ENCODE peak calls at places on chromosomes 4 and X, in six cellular contexts. O, Y, S, A, G and P are unnamed samples.

GRCh38 chr4:152106113-152106763 is 345.4 kb upstream of the GATB start:
- DNase-seq in O (no peak), Y (no peak), S (no peak), A (peak; percentile 66), G (peak; percentile 74), P (peak; percentile 51)

GRCh38 chr4:27357283-27357682 is 496.6 kb downstream of the STIM2 start:
- DNase-seq in O (no peak), Y (no peak), S (no peak), A (no peak), G (no peak), P (no peak)

GRCh38 chr4:165502919-165503907 is 124.4 kb downstream of the CPE start:
- DNase-seq in O (no peak), Y (no peak), S (no peak), A (no peak), G (no peak), P (no peak)

GRCh38 chr4:176789955-176790354 is 2.8 kb downstream of the VEGFC start:
- DNase-seq in O (no peak), Y (no peak), S (no peak), A (no peak), G (no peak), P (no peak)

GRCh38 chrX:69069876-69070275 is 95.4 kb downstream of the PJA1 start:
- DNase-seq in O (no peak), Y (no peak), S (no peak), A (no peak), G (no peak), P (no peak)

GRCh38 chrX:40095588-40096394 is 2.0 kb downstream of the BCOR start:
- DNase-seq in O (no peak), Y (no peak), S (peak; percentile 59), A (no peak), G (no peak), P (peak; percentile 68)

GRCh38 chr4:150854600-150854999 is 160.5 kb downstream of the LRBA start:
- DNase-seq in O (no peak), Y (no peak), S (no peak), A (no peak), G (no peak), P (no peak)

GRCh38 chr4:15303052-15303641 is 124.7 kb upstream of the C1QTNF7 start:
- DNase-seq in O (no peak), Y (no peak), S (no peak), A (peak; percentile 20), G (no peak), P (no peak)

GRCh38 chr4:85724801-85725548 is 250.0 kb downstream of the ARHGAP24 start:
- DNase-seq in O (no peak), Y (no peak), S (no peak), A (no peak), G (no peak), P (no peak)

GRCh38 chr4:156536661-156537060 is 434.9 kb downstream of the PDGFC start:
- DNase-seq in O (no peak), Y (no peak), S (no peak), A (no peak), G (no peak), P (no peak)

GRCh38 chr4:48755287-48755686 is 24.8 kb downstream of the FRYL start:
- DNase-seq in O (no peak), Y (no peak), S (no peak), A (no peak), G (no peak), P (no peak)

GRCh38 chr4:40246547-40246900 is 49.7 kb downstream of the RHOH start:
- DNase-seq in O (no peak), Y (no peak), S (no peak), A (no peak), G (no peak), P (no peak)

GRCh38 chr4:40241026-40241425 is 44.2 kb downstream of the RHOH start:
- DNase-seq in O (no peak), Y (no peak), S (no peak), A (no peak), G (no peak), P (no peak)

GRCh38 chr4:40241936-40242590 is 45.2 kb downstream of the RHOH start:
- DNase-seq in O (no peak), Y (no peak), S (no peak), A (no peak), G (no peak), P (no peak)

GRCh38 chr4:40245794-40246546 is 49.1 kb downstream of the RHOH start:
- DNase-seq in O (no peak), Y (no peak), S (no peak), A (no peak), G (no peak), P (no peak)

GRCh38 chr4:40243390-40243948 is 46.6 kb downstream of the RHOH start:
- DNase-seq in O (no peak), Y (no peak), S (no peak), A (no peak), G (no peak), P (no peak)
- H3K4me1 ChIP-seq in O (peaks cover 97% of the 10 kb centered on the region), Y (peaks cover 95% of the 10 kb centered on the region), S (no peaks in the 10 kb centered on the region), A (no peaks in the 10 kb centered on the region), G (no peaks in the 10 kb centered on the region), P (no peaks in the 10 kb centered on the region)

DNA sequence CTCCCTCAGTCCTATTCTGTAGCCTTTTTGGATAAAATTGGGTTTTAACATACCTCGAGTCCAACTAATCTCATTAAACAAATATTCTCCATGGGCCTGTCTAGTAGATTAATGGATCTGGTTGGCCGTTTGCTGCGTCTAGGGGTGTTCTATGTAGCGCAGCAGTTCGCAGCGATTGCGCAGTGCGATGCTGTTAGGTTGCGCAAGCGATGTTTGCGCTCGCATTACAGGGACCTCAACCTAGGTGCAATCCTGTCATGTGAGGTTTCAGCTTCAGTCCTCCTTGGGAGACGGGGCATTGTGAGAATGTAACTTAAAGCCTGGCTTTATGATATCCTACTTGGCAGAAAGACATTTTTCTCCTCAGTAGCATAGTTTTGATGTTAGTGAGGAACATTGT is 14.0 kb downstream of the OGT start:
- DNase-seq in O (no peak), Y (no peak), S (no peak), A (no peak), G (no peak), P (no peak)
- H3K36me3 ChIP-seq in O (peaks cover 39% of the 10 kb centered on the region), Y (peaks cover 40% of the 10 kb centered on the region), S (peaks cover 22% of the 10 kb centered on the region), A (no peaks in the 10 kb centered on the region), G (peaks cover 69% of the 10 kb centered on the region), P (no peaks in the 10 kb centered on the region)

GRCh38 chr4:189861101-189861500 is 79.6 kb upstream of the FRG1 start:
- DNase-seq in O (no peak), Y (no peak), S (no peak), A (no peak), G (no peak), P (no peak)

GRCh38 chr4:189858445-189858844 is 82.2 kb upstream of the FRG1 start:
- DNase-seq in O (no peak), Y (no peak), S (no peak), A (no peak), G (no peak), P (no peak)
- H3K9me3 ChIP-seq in O (no peaks in the 10 kb centered on the region), Y (no peaks in the 10 kb centered on the region), S (no peaks in the 10 kb centered on the region), A (no peaks in the 10 kb centered on the region), G (no peaks in the 10 kb centered on the region), P (no peaks in the 10 kb centered on the region)

GRCh38 chr4:87054900-87055299 is 120.1 kb downstream of the AFF1 start:
- DNase-seq in O (no peak), Y (no peak), S (no peak), A (no peak), G (no peak), P (no peak)
- H3K4me1 ChIP-seq in O (peaks cover 57% of the 10 kb centered on the region), Y (no peaks in the 10 kb centered on the region), S (no peaks in the 10 kb centered on the region), A (peaks cover 41% of the 10 kb centered on the region), G (peaks cover 87% of the 10 kb centered on the region), P (peaks cover 42% of the 10 kb centered on the region)

GRCh38 chr4:128861856-128862518 is 52.5 kb downstream of the JADE1 start:
- DNase-seq in O (no peak), Y (no peak), S (no peak), A (no peak), G (no peak), P (no peak)

GRCh38 chr4:128862608-128863313 is 53.3 kb downstream of the JADE1 start:
- DNase-seq in O (peak; percentile 19), Y (peak; percentile 14), S (no peak), A (no peak), G (no peak), P (no peak)

GRCh38 chr4:128863314-128864075 is 54.0 kb downstream of the JADE1 start:
- DNase-seq in O (peak; percentile 69), Y (peak; percentile 50), S (no peak), A (peak; percentile 87), G (peak; percentile 84), P (peak; percentile 77)

GRCh38 chr4:128858875-128859696 is 49.6 kb downstream of the JADE1 start:
- DNase-seq in O (no peak), Y (no peak), S (no peak), A (peak; percentile 57), G (no peak), P (no peak)

DNA sequence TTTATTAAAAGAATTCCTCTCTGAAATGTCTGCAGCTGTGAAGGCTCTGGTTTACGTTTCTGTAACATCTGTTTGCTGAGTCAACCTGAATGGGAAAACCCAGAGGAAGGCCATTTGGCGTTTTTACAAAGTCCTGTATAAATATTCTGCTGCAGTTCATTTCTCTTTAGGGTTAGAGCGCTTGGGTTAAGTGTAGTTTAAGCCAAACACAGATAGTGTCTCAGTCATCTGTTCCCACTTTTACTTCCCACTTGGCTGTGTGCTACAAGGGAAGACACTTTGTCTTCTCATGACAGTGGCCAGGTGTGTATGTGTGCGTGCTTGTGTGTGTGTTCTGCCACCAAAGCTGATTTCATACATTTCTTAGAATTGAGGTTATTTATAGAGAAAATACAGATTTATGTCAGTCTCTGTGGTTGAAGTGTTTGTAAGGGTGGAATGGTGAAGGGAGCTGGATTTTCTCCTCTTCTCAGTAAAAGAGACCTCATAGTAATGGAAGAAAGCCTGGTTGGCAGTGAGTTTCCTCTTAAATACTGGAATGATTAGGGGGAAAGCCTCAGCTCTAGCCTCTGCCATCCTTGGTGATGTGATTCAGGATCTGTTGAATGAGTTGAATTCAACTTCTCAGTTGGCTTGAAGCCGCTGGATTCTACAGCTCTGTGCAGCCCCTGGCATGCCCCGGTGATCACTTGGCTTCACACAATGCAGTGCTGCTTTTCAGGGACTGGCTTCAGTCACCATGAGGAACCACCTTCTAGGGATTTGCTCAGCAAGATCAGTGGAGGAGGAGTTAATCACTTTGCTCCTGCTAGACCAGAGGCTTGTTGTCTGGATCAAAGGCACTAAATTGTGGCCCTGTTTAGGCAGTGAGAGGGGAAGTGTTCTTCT is 50.6 kb downstream of the JADE1 start:
- DNase-seq in O (no peak), Y (no peak), S (no peak), A (no peak), G (no peak), P (no peak)
- H3K36me3 ChIP-seq in O (peaks cover 33% of the 10 kb centered on the region), Y (peaks cover 42% of the 10 kb centered on the region), S (peaks cover 65% of the 10 kb centered on the region), A (no peaks in the 10 kb centered on the region), G (peaks cover 90% of the 10 kb centered on the region), P (no peaks in the 10 kb centered on the region)

GRCh38 chr4:217891-218290 is 87.4 kb downstream of the ZNF732 start:
- DNase-seq in O (no peak), Y (no peak), S (no peak), A (no peak), G (no peak), P (no peak)
- H3K9me3 ChIP-seq in O (no peaks in the 10 kb centered on the region), Y (no peaks in the 10 kb centered on the region), S (no peaks in the 10 kb centered on the region), A (no peaks in the 10 kb centered on the region), G (no peaks in the 10 kb centered on the region), P (peaks cover 30% of the 10 kb centered on the region)